ENCODE peak calls at places on chromosomes 3 and 15, in nine cellular contexts. One of them, this sample, is unnamed.

GRCh38 chr3:12835005-12835665 is 6.2 kb downstream of the RPL32 start:
- DNase-seq in suprapubic skin: no peak
- DNase-seq in fibroblast of lung: no peak
- DNase-seq in adrenal gland: no peak
- DNase-seq in neural crest cell: no peak
- DNase-seq in BJ: no peak
- DNase-seq in CD8-positive, alpha-beta T cell: no peak
- DNase-seq in progenitor cell of endocrine pancreas: no peak
- DNase-seq in WTC11: no peak
- DNase-seq in this sample: no peak

GRCh38 chr3:16012086-16012485 is 162.4 kb upstream of the GALNT15 start:
- DNase-seq in adrenal gland: no peak
- DNase-seq in CD8-positive, alpha-beta T cell: no peak
- DNase-seq in suprapubic skin: no peak
- DNase-seq in fibroblast of lung: peak
- DNase-seq in BJ: peak
- DNase-seq in progenitor cell of endocrine pancreas: no peak
- DNase-seq in WTC11: no peak
- DNase-seq in neural crest cell: no peak
- DNase-seq in this sample: no peak

GRCh38 chr3:132787616-132788015 is 65.4 kb upstream of the NPHP3 start:
- DNase-seq in suprapubic skin: no peak
- DNase-seq in neural crest cell: no peak
- DNase-seq in CD8-positive, alpha-beta T cell: no peak
- DNase-seq in fibroblast of lung: peak
- DNase-seq in progenitor cell of endocrine pancreas: no peak
- DNase-seq in WTC11: no peak
- DNase-seq in adrenal gland: no peak
- DNase-seq in BJ: peak
- DNase-seq in this sample: peak

GRCh38 chr3:41308119-41308518 is 108.8 kb downstream of the CTNNB1 start:
- DNase-seq in fibroblast of lung: no peak
- DNase-seq in WTC11: no peak
- DNase-seq in suprapubic skin: no peak
- DNase-seq in adrenal gland: no peak
- DNase-seq in neural crest cell: no peak
- DNase-seq in progenitor cell of endocrine pancreas: no peak
- DNase-seq in CD8-positive, alpha-beta T cell: no peak
- DNase-seq in BJ: no peak
- DNase-seq in this sample: no peak

GRCh38 chr3:185341616-185342457 is 21.1 kb upstream of the MAP3K13 start:
- DNase-seq in CD8-positive, alpha-beta T cell: no peak
- DNase-seq in fibroblast of lung: no peak
- DNase-seq in suprapubic skin: no peak
- DNase-seq in progenitor cell of endocrine pancreas: no peak
- DNase-seq in BJ: no peak
- DNase-seq in neural crest cell: no peak
- DNase-seq in WTC11: no peak
- DNase-seq in adrenal gland: peak
- DNase-seq in this sample: no peak

GRCh38 chr15:48861813-48862431 is 16.0 kb upstream of the EID1 start:
- DNase-seq in suprapubic skin: no peak
- DNase-seq in WTC11: peak
- DNase-seq in CD8-positive, alpha-beta T cell: peak
- DNase-seq in fibroblast of lung: peak
- DNase-seq in BJ: no peak
- DNase-seq in neural crest cell: peak
- DNase-seq in progenitor cell of endocrine pancreas: no peak
- DNase-seq in adrenal gland: no peak
- DNase-seq in this sample: no peak

GRCh38 chr3:42051384-42052131 is 39.6 kb upstream of the TRAK1 start:
- DNase-seq in neural crest cell: no peak
- DNase-seq in progenitor cell of endocrine pancreas: no peak
- DNase-seq in fibroblast of lung: no peak
- DNase-seq in BJ: no peak
- DNase-seq in adrenal gland: peak
- DNase-seq in WTC11: no peak
- DNase-seq in suprapubic skin: peak
- DNase-seq in CD8-positive, alpha-beta T cell: no peak
- DNase-seq in this sample: no peak

GRCh38 chr3:107142786-107143185 is 234.5 kb upstream of the CCDC54 start:
- DNase-seq in neural crest cell: no peak
- DNase-seq in fibroblast of lung: no peak
- DNase-seq in suprapubic skin: no peak
- DNase-seq in adrenal gland: no peak
- DNase-seq in BJ: no peak
- DNase-seq in CD8-positive, alpha-beta T cell: no peak
- DNase-seq in WTC11: no peak
- DNase-seq in progenitor cell of endocrine pancreas: no peak
- DNase-seq in this sample: no peak

GRCh38 chr3:183762304-183762703 is 63.1 kb downstream of the MAP6D1 start:
- DNase-seq in progenitor cell of endocrine pancreas: no peak
- DNase-seq in adrenal gland: no peak
- DNase-seq in neural crest cell: no peak
- DNase-seq in BJ: no peak
- DNase-seq in CD8-positive, alpha-beta T cell: no peak
- DNase-seq in suprapubic skin: no peak
- DNase-seq in WTC11: no peak
- DNase-seq in fibroblast of lung: no peak
- DNase-seq in this sample: no peak

GRCh38 chr15:99454941-99455795 is 110.6 kb upstream of the MEF2A start:
- DNase-seq in BJ: peak
- DNase-seq in fibroblast of lung: peak
- DNase-seq in neural crest cell: no peak
- DNase-seq in adrenal gland: peak
- DNase-seq in progenitor cell of endocrine pancreas: no peak
- DNase-seq in CD8-positive, alpha-beta T cell: no peak
- DNase-seq in WTC11: no peak
- DNase-seq in suprapubic skin: no peak
- DNase-seq in this sample: peak

GRCh38 chr3:169173231-169173630 is 490.3 kb downstream of the MECOM start:
- DNase-seq in CD8-positive, alpha-beta T cell: no peak
- DNase-seq in suprapubic skin: no peak
- DNase-seq in fibroblast of lung: no peak
- DNase-seq in WTC11: no peak
- DNase-seq in BJ: no peak
- DNase-seq in neural crest cell: no peak
- DNase-seq in adrenal gland: no peak
- DNase-seq in progenitor cell of endocrine pancreas: no peak
- DNase-seq in this sample: no peak

GRCh38 chr15:98643104-98643503 is 5.2 kb upstream of the IGF1R start:
- DNase-seq in fibroblast of lung: no peak
- DNase-seq in progenitor cell of endocrine pancreas: no peak
- DNase-seq in CD8-positive, alpha-beta T cell: no peak
- DNase-seq in suprapubic skin: no peak
- DNase-seq in neural crest cell: no peak
- DNase-seq in BJ: no peak
- DNase-seq in WTC11: no peak
- DNase-seq in adrenal gland: no peak
- DNase-seq in this sample: no peak

GRCh38 chr3:119175869-119176756 is 2.7 kb downstream of the UPK1B start:
- DNase-seq in adrenal gland: no peak
- DNase-seq in BJ: no peak
- DNase-seq in WTC11: no peak
- DNase-seq in fibroblast of lung: no peak
- DNase-seq in CD8-positive, alpha-beta T cell: no peak
- DNase-seq in neural crest cell: no peak
- DNase-seq in suprapubic skin: no peak
- DNase-seq in progenitor cell of endocrine pancreas: no peak
- DNase-seq in this sample: no peak

GRCh38 chr3:49158108-49158709 is 7.9 kb downstream of the CCDC71 start:
- DNase-seq in BJ: no peak
- DNase-seq in CD8-positive, alpha-beta T cell: peak
- DNase-seq in WTC11: peak
- DNase-seq in neural crest cell: peak
- DNase-seq in adrenal gland: peak
- DNase-seq in suprapubic skin: no peak
- DNase-seq in progenitor cell of endocrine pancreas: no peak
- DNase-seq in fibroblast of lung: peak
- DNase-seq in this sample: no peak

GRCh38 chr3:123833398-123833785 is 50.7 kb downstream of the MYLK start:
- DNase-seq in WTC11: no peak
- DNase-seq in suprapubic skin: no peak
- DNase-seq in progenitor cell of endocrine pancreas: no peak
- DNase-seq in fibroblast of lung: peak
- DNase-seq in neural crest cell: no peak
- DNase-seq in BJ: no peak
- DNase-seq in adrenal gland: no peak
- DNase-seq in CD8-positive, alpha-beta T cell: no peak
- DNase-seq in this sample: no peak

GRCh38 chr3:156256945-156257344 is 136.6 kb downstream of the KCNAB1 start:
- DNase-seq in suprapubic skin: no peak
- DNase-seq in neural crest cell: no peak
- DNase-seq in CD8-positive, alpha-beta T cell: no peak
- DNase-seq in fibroblast of lung: no peak
- DNase-seq in progenitor cell of endocrine pancreas: no peak
- DNase-seq in WTC11: no peak
- DNase-seq in BJ: no peak
- DNase-seq in adrenal gland: no peak
- DNase-seq in this sample: no peak

GRCh38 chr3:101898752-101899169 is 49.4 kb downstream of the NFKBIZ start:
- DNase-seq in progenitor cell of endocrine pancreas: no peak
- DNase-seq in suprapubic skin: no peak
- DNase-seq in CD8-positive, alpha-beta T cell: no peak
- DNase-seq in WTC11: no peak
- DNase-seq in adrenal gland: no peak
- DNase-seq in BJ: no peak
- DNase-seq in fibroblast of lung: no peak
- DNase-seq in neural crest cell: no peak
- DNase-seq in this sample: no peak

GRCh38 chr15:35725353-35725752 is 179.4 kb upstream of the DPH6 start:
- DNase-seq in adrenal gland: no peak
- DNase-seq in neural crest cell: no peak
- DNase-seq in CD8-positive, alpha-beta T cell: no peak
- DNase-seq in fibroblast of lung: peak
- DNase-seq in progenitor cell of endocrine pancreas: no peak
- DNase-seq in WTC11: no peak
- DNase-seq in BJ: no peak
- DNase-seq in suprapubic skin: no peak
- DNase-seq in this sample: no peak

GRCh38 chr3:64150527-64151238 is 74.6 kb downstream of the PRICKLE2 start:
- DNase-seq in WTC11: no peak
- DNase-seq in suprapubic skin: no peak
- DNase-seq in CD8-positive, alpha-beta T cell: no peak
- DNase-seq in neural crest cell: no peak
- DNase-seq in adrenal gland: peak
- DNase-seq in BJ: peak
- DNase-seq in fibroblast of lung: peak
- DNase-seq in progenitor cell of endocrine pancreas: peak
- DNase-seq in this sample: peak

GRCh38 chr3:191235331-191236314 is 36.6 kb downstream of the OSTN start:
- DNase-seq in progenitor cell of endocrine pancreas: no peak
- DNase-seq in suprapubic skin: no peak
- DNase-seq in fibroblast of lung: peak
- DNase-seq in adrenal gland: no peak
- DNase-seq in CD8-positive, alpha-beta T cell: no peak
- DNase-seq in BJ: peak
- DNase-seq in neural crest cell: no peak
- DNase-seq in WTC11: no peak
- DNase-seq in this sample: no peak

GRCh38 chr3:99366663-99367429 is 271.5 kb upstream of the COL8A1 start:
- DNase-seq in WTC11: peak
- DNase-seq in suprapubic skin: no peak
- DNase-seq in BJ: no peak
- DNase-seq in adrenal gland: no peak
- DNase-seq in progenitor cell of endocrine pancreas: no peak
- DNase-seq in fibroblast of lung: no peak
- DNase-seq in neural crest cell: no peak
- DNase-seq in CD8-positive, alpha-beta T cell: no peak
- DNase-seq in this sample: no peak
- TF ChIP-seq CTCF in WTC11: no peak
- TF ChIP-seq CTCF in suprapubic skin: no peak
- TF ChIP-seq CTCF in BJ: no peak
- TF ChIP-seq CTCF in adrenal gland: no peak
- TF ChIP-seq CTCF in progenitor cell of endocrine pancreas: peak
- TF ChIP-seq CTCF in fibroblast of lung: no peak
- TF ChIP-seq CTCF in neural crest cell: peak
- TF ChIP-seq CTCF in CD8-positive, alpha-beta T cell: no peak
- TF ChIP-seq CTCF in this sample: no peak

GRCh38 chr3:30875505-30875904 is 19.0 kb downstream of the GADL1 start:
- DNase-seq in WTC11: no peak
- DNase-seq in adrenal gland: no peak
- DNase-seq in progenitor cell of endocrine pancreas: no peak
- DNase-seq in fibroblast of lung: no peak
- DNase-seq in suprapubic skin: no peak
- DNase-seq in neural crest cell: no peak
- DNase-seq in BJ: no peak
- DNase-seq in CD8-positive, alpha-beta T cell: no peak
- DNase-seq in this sample: no peak
- TF ChIP-seq CTCF in WTC11: no peak
- TF ChIP-seq CTCF in adrenal gland: no peak
- TF ChIP-seq CTCF in progenitor cell of endocrine pancreas: no peak
- TF ChIP-seq CTCF in fibroblast of lung: no peak
- TF ChIP-seq CTCF in suprapubic skin: no peak
- TF ChIP-seq CTCF in neural crest cell: no peak
- TF ChIP-seq CTCF in BJ: no peak
- TF ChIP-seq CTCF in CD8-positive, alpha-beta T cell: no peak
- TF ChIP-seq CTCF in this sample: no peak

GRCh38 chr15:55970286-55970685 is 23.1 kb downstream of the NEDD4 start:
- DNase-seq in BJ: no peak
- DNase-seq in neural crest cell: no peak
- DNase-seq in fibroblast of lung: no peak
- DNase-seq in CD8-positive, alpha-beta T cell: no peak
- DNase-seq in WTC11: no peak
- DNase-seq in suprapubic skin: no peak
- DNase-seq in progenitor cell of endocrine pancreas: no peak
- DNase-seq in adrenal gland: no peak
- DNase-seq in this sample: no peak
- TF ChIP-seq CTCF in BJ: no peak
- TF ChIP-seq CTCF in neural crest cell: no peak
- TF ChIP-seq CTCF in fibroblast of lung: no peak
- TF ChIP-seq CTCF in CD8-positive, alpha-beta T cell: no peak
- TF ChIP-seq CTCF in WTC11: no peak
- TF ChIP-seq CTCF in suprapubic skin: no peak
- TF ChIP-seq CTCF in progenitor cell of endocrine pancreas: no peak
- TF ChIP-seq CTCF in adrenal gland: no peak
- TF ChIP-seq CTCF in this sample: no peak

GRCh38 chr3:149686996-149687395 is 29.2 kb upstream of the WWTR1 start:
- DNase-seq in WTC11: no peak
- DNase-seq in suprapubic skin: no peak
- DNase-seq in progenitor cell of endocrine pancreas: no peak
- DNase-seq in neural crest cell: no peak
- DNase-seq in adrenal gland: no peak
- DNase-seq in BJ: no peak
- DNase-seq in fibroblast of lung: no peak
- DNase-seq in CD8-positive, alpha-beta T cell: no peak
- DNase-seq in this sample: no peak

GRCh38 chr3:149688122-149688757 is 30.4 kb upstream of the WWTR1 start:
- DNase-seq in progenitor cell of endocrine pancreas: no peak
- DNase-seq in suprapubic skin: no peak
- DNase-seq in BJ: no peak
- DNase-seq in WTC11: no peak
- DNase-seq in CD8-positive, alpha-beta T cell: no peak
- DNase-seq in fibroblast of lung: no peak
- DNase-seq in adrenal gland: no peak
- DNase-seq in neural crest cell: no peak
- DNase-seq in this sample: no peak
- TF ChIP-seq CTCF in progenitor cell of endocrine pancreas: no peak
- TF ChIP-seq CTCF in suprapubic skin: no peak
- TF ChIP-seq CTCF in BJ: no peak
- TF ChIP-seq CTCF in WTC11: no peak
- TF ChIP-seq CTCF in CD8-positive, alpha-beta T cell: no peak
- TF ChIP-seq CTCF in fibroblast of lung: no peak
- TF ChIP-seq CTCF in adrenal gland: no peak
- TF ChIP-seq CTCF in neural crest cell: no peak
- TF ChIP-seq CTCF in this sample: no peak